ENCODE peak calls at places on chromosomes 6 and 20, in five cellular contexts. M is naive thymus-derived CD4-positive, alpha-beta T cell; N is HT1080; C is NCI-H1417; A is globus pallidus. D is an unnamed sample.

GRCh38 chr20:49853640-49854039 is 41.0 kb downstream of the SLC9A8 start:
- DNase-seq in C (peak), M (no peak), N (peak), A (no peak), D (peak)

GRCh38 chr6:168550326-168550725 is 109.3 kb downstream of the SMOC2 start:
- DNase-seq in A (no peak), C (no peak), N (no peak), M (no peak), D (no peak)

GRCh38 chr6:18207438-18207837 is 52.2 kb downstream of the KDM1B start:
- DNase-seq in M (no peak), C (peak), N (no peak), A (peak), D (no peak)

GRCh38 chr6:109947001-109947400 is 31.1 kb upstream of the GPR6 start:
- DNase-seq in C (no peak), M (no peak), N (no peak), A (no peak), D (no peak)

GRCh38 chr20:10611357-10611756 is 62.4 kb downstream of the JAG1 start:
- DNase-seq in C (peak), A (peak), M (no peak), N (peak), D (peak)

GRCh38 chr6:118892248-118893094 is 1.5 kb upstream of the ASF1A start:
- DNase-seq in N (no peak), A (peak), M (peak), C (no peak), D (peak)

GRCh38 chr6:45148711-45149341 is 179.3 kb upstream of the RUNX2 start:
- DNase-seq in C (no peak), N (no peak), A (no peak), M (no peak), D (no peak)

GRCh38 chr6:56714982-56715456 is 72.3 kb upstream of the DST start:
- DNase-seq in A (no peak), M (no peak), N (peak), C (no peak), D (peak)

GRCh38 chr20:58481541-58482021 is 33.6 kb downstream of the APCDD1L start:
- DNase-seq in C (no peak), M (peak), A (peak), N (no peak), D (peak)

GRCh38 chr6:32622545-32623401 is 14.4 kb upstream of the HLA-DQA1 start:
- DNase-seq in M (peak), A (no peak), C (peak), N (peak), D (peak)

GRCh38 chr20:46694484-46694883 is 5.2 kb upstream of the TP53RK start:
- DNase-seq in N (peak), A (peak), C (no peak), M (peak), D (peak)

GRCh38 chr6:80233262-80233661 is 126.8 kb downstream of the BCKDHB start:
- DNase-seq in M (no peak), N (no peak), A (no peak), C (no peak), D (no peak)

GRCh38 chr6:46555129-46555528 is 63.9 kb upstream of the RCAN2 start:
- DNase-seq in N (no peak), M (no peak), C (no peak), A (no peak), D (no peak)

GRCh38 chr6:161654209-161654608 is 380.3 kb upstream of the AGPAT4 start:
- DNase-seq in A (no peak), N (no peak), M (no peak), C (no peak), D (no peak)

GRCh38 chr6:30813623-30814136 is 69.3 kb upstream of the IER3 start:
- DNase-seq in M (no peak), N (peak), A (no peak), C (no peak), D (peak)

GRCh38 chr6:6790891-6791290 is 202.4 kb downstream of the LY86 start:
- DNase-seq in N (peak), C (no peak), M (no peak), A (no peak), D (peak)